ENCODE peak calls at places on chromosomes 7 and 10, in seven cellular contexts. B is HCT116, R is SK-N-SH, C is HepG2, M is GM12878, D is K562, W is H1. Q is an unnamed sample.

GRCh38 chr7:149822353-149822943 is 15.7 kb upstream of the ZNF862 start:
- DNase-seq in D (peak; percentile 23), R (peak; percentile 62), M (no peak), W (no peak), B (no peak), C (no peak), Q (no peak)

GRCh38 chr7:142714375-142714774 is 34.9 kb upstream of the PRSS1 start:
- DNase-seq in D (no peak), B (no peak), C (no peak), W (no peak), R (no peak), M (no peak), Q (no peak)

GRCh38 chr10:86658261-86658741 is 4.0 kb downstream of the OPN4 start:
- DNase-seq in C (no peak), B (no peak), R (peak; percentile 2), M (no peak), W (no peak), D (no peak), Q (no peak)

GRCh38 chr7:6536262-6536770 is 14.9 kb downstream of the GRID2IP start:
- DNase-seq in D (no peak), C (no peak), W (no peak), M (no peak), R (peak; percentile 90), B (no peak), Q (no peak)

GRCh38 chr10:127117125-127117524 is 79.3 kb downstream of the INSYN2A start:
- DNase-seq in R (no peak), W (peak; percentile 13), D (peak; percentile 20), M (no peak), B (no peak), C (peak; percentile 12), Q (no peak)

GRCh38 chr7:43294080-43294630 is 181.7 kb downstream of the HECW1 start:
- DNase-seq in B (peak; percentile 26), D (peak; percentile 6), M (no peak), W (no peak), C (no peak), R (no peak), Q (no peak)

GRCh38 chr10:61100882-61101281 is 156.9 kb upstream of the RHOBTB1 start:
- DNase-seq in C (no peak), R (no peak), D (no peak), B (no peak), M (no peak), W (no peak), Q (no peak)

GRCh38 chr7:1569016-1569415 is 816 bp downstream of the PSMG3 start:
- DNase-seq in C (no peak), D (peak; percentile 74), B (no peak), W (no peak), R (peak; percentile 48), M (no peak), Q (no peak)

GRCh38 chr7:94205529-94205928 is 189.2 kb upstream of the COL1A2 start:
- DNase-seq in C (no peak), M (no peak), D (no peak), W (no peak), R (no peak), B (no peak), Q (no peak)

GRCh38 chr10:88592425-88592824 is 5.9 kb downstream of the LIPJ start:
- DNase-seq in W (no peak), C (no peak), D (no peak), R (no peak), B (no peak), M (no peak), Q (no peak)

GRCh38 chr10:97475936-97476594 is 22.2 kb downstream of the MMS19 start:
- DNase-seq in D (no peak), M (no peak), C (no peak), R (no peak), B (no peak), W (no peak), Q (no peak)

GRCh38 chr7:121519548-121520521 is 123.7 kb upstream of the FAM3C start:
- DNase-seq in M (no peak), D (no peak), C (no peak), R (no peak), W (no peak), B (no peak), Q (no peak)

GRCh38 chr10:59433720-59434428 is 71.5 kb upstream of the FAM13C start:
- DNase-seq in D (no peak), M (no peak), R (no peak), W (no peak), C (no peak), B (no peak), Q (no peak)

GRCh38 chr10:56911906-56912480 is 550.9 kb upstream of the ZWINT start:
- DNase-seq in D (no peak), M (no peak), W (no peak), C (no peak), R (no peak), B (no peak), Q (no peak)

GRCh38 chr7:134004829-134005505 is 122.2 kb upstream of the LRGUK start:
- DNase-seq in R (no peak), M (no peak), W (no peak), D (peak; percentile 30), C (no peak), B (no peak), Q (no peak)
- TF ChIP-seq SIN3A in R (no peak), M (no peak), W (no peak), D (no peak), C (no peak), B (no peak), Q (no peak)

GRCh38 chr10:132417957-132418441 is 21.0 kb downstream of the PWWP2B start:
- DNase-seq in C (no peak), B (no peak), R (peak; percentile 41), W (no peak), D (no peak), M (no peak), Q (no peak)

GRCh38 chr10:132417249-132417878 is 20.4 kb downstream of the PWWP2B start:
- DNase-seq in M (no peak), W (no peak), R (no peak), D (no peak), B (no peak), C (no peak), Q (no peak)

GRCh38 chr10:132419631-132420468 is 22.9 kb downstream of the PWWP2B start:
- DNase-seq in W (no peak), M (no peak), C (no peak), R (peak; percentile 54), B (no peak), D (no peak), Q (no peak)

GRCh38 chr10:132420469-132421376 is 23.7 kb downstream of the PWWP2B start:
- DNase-seq in B (no peak), C (peak; percentile 18), D (peak; percentile 29), R (peak; percentile 43), W (no peak), M (no peak), Q (no peak)

DNA sequence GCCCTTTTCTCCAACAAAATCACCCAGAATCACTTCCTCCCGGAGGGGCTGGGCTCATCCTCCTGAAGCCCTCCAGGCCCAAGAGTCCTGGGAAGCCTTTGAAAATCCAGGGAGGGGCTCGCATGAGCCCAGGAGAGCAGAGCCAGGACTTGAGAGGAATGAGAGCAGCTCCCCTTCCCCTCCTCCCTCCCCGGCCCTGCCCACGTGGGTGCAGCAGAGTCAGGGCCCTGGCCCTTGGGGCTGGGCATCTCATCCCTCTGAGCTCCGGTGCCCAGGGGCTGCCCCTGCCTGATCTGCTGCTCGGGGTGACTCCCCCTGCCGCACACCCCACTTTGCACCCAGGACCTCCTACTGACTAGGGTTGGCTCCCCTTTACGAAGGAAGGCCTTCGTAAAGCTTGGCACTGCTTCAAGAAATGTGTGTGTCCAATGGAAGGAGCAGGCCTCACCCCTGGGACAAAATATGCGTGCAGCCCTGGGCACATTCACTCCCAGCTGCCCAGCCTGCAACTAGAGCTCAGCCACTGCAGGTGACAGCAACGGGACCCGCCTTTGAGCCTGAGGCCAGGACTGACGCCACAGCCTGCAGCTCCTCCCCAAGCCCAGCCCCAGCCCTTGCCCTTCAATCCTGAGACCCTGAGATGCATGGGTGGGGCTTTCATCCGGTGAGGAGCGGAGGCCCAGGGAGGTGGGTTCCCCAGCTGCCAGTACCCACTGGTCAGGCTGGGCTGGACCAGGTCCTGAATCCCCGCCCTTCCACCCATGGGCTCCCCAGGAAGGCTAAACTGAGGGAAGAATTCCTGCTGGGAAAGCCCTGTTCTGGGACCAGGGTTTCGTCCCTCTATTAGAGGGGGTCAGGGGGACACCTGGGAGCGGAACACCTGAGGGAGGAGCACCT is 21.8 kb downstream of the PWWP2B start:
- DNase-seq in M (no peak), R (peak; percentile 49), W (no peak), D (peak; percentile 17), C (no peak), B (peak; percentile 49), Q (no peak)
- H3K4me1 ChIP-seq in M (peaks cover 26% of the 10 kb centered on the region), R (peaks cover 8% of the 10 kb centered on the region), W (peaks cover 30% of the 10 kb centered on the region), D (peaks cover 18% of the 10 kb centered on the region), C (peaks cover 48% of the 10 kb centered on the region), B (peaks cover 33% of the 10 kb centered on the region), Q (peaks cover 68% of the 10 kb centered on the region)

GRCh38 chr7:24819916-24820689 is 62.8 kb upstream of the GSDME start:
- DNase-seq in B (peak; percentile 84), D (peak; percentile 94), C (peak; percentile 74), W (no peak), R (peak; percentile 77), M (no peak), Q (peak; percentile 82)

GRCh38 chr7:24820730-24821044 is 63.4 kb upstream of the GSDME start:
- DNase-seq in R (no peak), B (no peak), W (no peak), M (no peak), D (no peak), C (peak; percentile 61), Q (peak; percentile 51)

GRCh38 chr7:24824896-24825295 is 67.6 kb upstream of the GSDME start:
- DNase-seq in C (no peak), W (no peak), R (no peak), M (no peak), D (no peak), B (no peak), Q (no peak)

GRCh38 chr7:24824400-24824799 is 67.1 kb upstream of the GSDME start:
- DNase-seq in D (no peak), C (no peak), B (peak; percentile 75), W (no peak), R (no peak), M (no peak), Q (no peak)

GRCh38 chr7:24821045-24821853 is 64.0 kb upstream of the GSDME start:
- DNase-seq in D (peak; percentile 90), W (no peak), M (peak; percentile 88), R (no peak), B (peak; percentile 95), C (peak; percentile 35), Q (peak; percentile 80)
- TF ChIP-seq CTCF in D (peak; percentile 25), W (no peak), M (no peak), R (peak; percentile 52), B (peak; percentile 37), C (no peak), Q (no peak)

GRCh38 chr7:139823855-139824670 is 5.0 kb upstream of the TBXAS1 start:
- DNase-seq in M (no peak), B (no peak), D (no peak), C (no peak), W (no peak), R (no peak), Q (no peak)

GRCh38 chr7:139821349-139822115 is 7.5 kb upstream of the TBXAS1 start:
- DNase-seq in W (no peak), M (no peak), C (no peak), R (peak; percentile 32), B (no peak), D (no peak), Q (no peak)

GRCh38 chr7:139822855-139823254 is 6.2 kb upstream of the TBXAS1 start:
- DNase-seq in W (no peak), C (no peak), R (no peak), B (no peak), D (no peak), M (no peak), Q (no peak)

GRCh38 chr7:139817249-139817648 is 11.8 kb upstream of the TBXAS1 start:
- DNase-seq in W (no peak), D (peak; percentile 31), M (no peak), R (no peak), C (no peak), B (no peak), Q (no peak)

GRCh38 chr7:139820089-139820488 is 9.0 kb upstream of the TBXAS1 start:
- DNase-seq in D (no peak), R (no peak), W (no peak), C (no peak), B (no peak), M (no peak), Q (no peak)
- TF ChIP-seq SIN3A in D (no peak), R (no peak), W (no peak), C (no peak), B (no peak), M (no peak), Q (no peak)